ENCODE peak calls at places on chromosomes 12 and 14, in five cellular contexts. L is M059J; E is stimulated activated CD8-positive, alpha-beta memory T cell treated with anti-CD3 and anti-CD28 coated beads, Interleukin-15, amount 100 ng/mL, for 4 hours; G is testis; Y is renal cortical epithelial cell. N is an unnamed sample.

GRCh38 chr12:51847830-51848727 is at the start of gene FIGNL2:
- DNase-seq in L (no peak), E (no peak), G (no peak), Y (no peak), N (no peak)

GRCh38 chr12:103540319-103540718 is 44.6 kb upstream of the C12orf42 start:
- DNase-seq in L (no peak), E (no peak), G (no peak), Y (no peak), N (no peak)

GRCh38 chr12:25377475-25378179 is 126.9 kb upstream of the KRAS start:
- DNase-seq in L (peak), E (no peak), G (no peak), Y (peak), N (no peak)

GRCh38 chr12:9843416-9843815 is 16.1 kb downstream of the KLRF1 start:
- DNase-seq in L (no peak), E (no peak), G (no peak), Y (no peak), N (no peak)

GRCh38 chr12:95699579-95699978 is 91.0 kb downstream of the NTN4 start:
- DNase-seq in L (no peak), E (no peak), G (no peak), Y (no peak), N (no peak)

GRCh38 chr12:57549909-57550627 is at the start of gene KIF5A:
- DNase-seq in L (peak), E (peak), G (peak), Y (no peak), N (no peak)

GRCh38 chr14:94893411-94894160 is 123.7 kb upstream of the GSC start:
- DNase-seq in L (no peak), E (no peak), G (no peak), Y (no peak), N (no peak)

GRCh38 chr12:1607940-1608782 is 13.8 kb upstream of the FBXL14 start:
- DNase-seq in L (no peak), E (no peak), G (no peak), Y (no peak), N (no peak)

GRCh38 chr14:99645545-99646505 is 896 bp downstream of the HHIPL1 start:
- DNase-seq in L (no peak), E (no peak), G (no peak), Y (no peak), N (no peak)

GRCh38 chr12:29242921-29243431 is 93.9 kb downstream of the FAR2 start:
- DNase-seq in L (no peak), E (no peak), G (no peak), Y (no peak), N (no peak)

GRCh38 chr14:31090872-31091764 is 64.9 kb upstream of the STRN3 start:
- DNase-seq in L (peak), E (no peak), G (peak), Y (peak), N (peak)

GRCh38 chr14:69317780-69318179 is 57.8 kb downstream of the GALNT16 start:
- DNase-seq in L (no peak), E (no peak), G (no peak), Y (no peak), N (no peak)

GRCh38 chr12:10331642-10332239 is 24.1 kb downstream of the KLRD1 start:
- DNase-seq in L (peak), E (no peak), G (no peak), Y (peak), N (no peak)

GRCh38 chr14:74083161-74083560 is 1.1 kb downstream of the ALDH6A1 start:
- DNase-seq in L (no peak), E (no peak), G (no peak), Y (peak), N (no peak)

GRCh38 chr12:101933866-101934514 is 56.6 kb downstream of the DRAM1 start:
- DNase-seq in L (no peak), E (no peak), G (peak), Y (no peak), N (no peak)

GRCh38 chr14:79043194-79043889 is 873.2 kb downstream of the NRXN3 start:
- DNase-seq in L (no peak), E (no peak), G (no peak), Y (no peak), N (no peak)

GRCh38 chr14:96962337-96962736 is 165.2 kb downstream of the VRK1 start:
- DNase-seq in L (no peak), E (no peak), G (no peak), Y (no peak), N (no peak)

GRCh38 chr12:26416550-26416949 is 221.2 kb downstream of the SSPN start:
- DNase-seq in L (no peak), E (no peak), G (no peak), Y (no peak), N (no peak)

GRCh38 chr14:89466939-89467338 is 49.9 kb upstream of the FOXN3 start:
- DNase-seq in L (no peak), E (no peak), G (no peak), Y (no peak), N (no peak)

GRCh38 chr12:24143928-24144327 is 194.5 kb upstream of the SOX5 start:
- DNase-seq in L (no peak), E (no peak), G (no peak), Y (no peak), N (no peak)

GRCh38 chr12:70393787-70394519 is 27.9 kb downstream of the KCNMB4 start:
- DNase-seq in L (peak), E (no peak), G (no peak), Y (peak), N (peak)

GRCh38 chr14:55430024-55430690 is 10.3 kb downstream of the TBPL2 start:
- DNase-seq in L (peak), E (no peak), G (peak), Y (peak), N (peak)

GRCh38 chr14:102928412-102929348 is 6.2 kb downstream of the AMN start:
- DNase-seq in L (no peak), E (peak), G (peak), Y (peak), N (no peak)

GRCh38 chr12:128693115-128693514 is 130.6 kb downstream of the SLC15A4 start:
- DNase-seq in L (no peak), E (no peak), G (no peak), Y (no peak), N (no peak)

GRCh38 chr12:120710805-120711296 is 593 bp downstream of the UNC119B start:
- DNase-seq in L (peak), E (no peak), G (no peak), Y (no peak), N (no peak)

GRCh38 chr14:102966681-102967505 is 44.4 kb downstream of the AMN start:
- DNase-seq in L (no peak), E (no peak), G (no peak), Y (no peak), N (no peak)